ENCODE peak calls at places on chromosomes 7 and 10, in eight cellular contexts. W is right lobe of liver, Z is lung, N is gastrocnemius medialis, A is lower lobe of right lung, Y is tibial artery, C is ovary, J is heart left ventricle. O is an unnamed sample.

GRCh38 chr10:132111871-132112341 is 46.2 kb downstream of the JAKMIP3 start:
- DNase-seq in A (peak), J (no peak), Z (no peak), W (no peak), C (peak), Y (peak), N (no peak), O (no peak)

GRCh38 chr7:155069992-155070827 is at the start of gene HTR5A:
- DNase-seq in Y (peak), Z (peak), C (peak), A (peak), W (peak), J (peak), N (peak), O (no peak)

GRCh38 chr10:100518761-100519241 is 860 bp downstream of the SEC31B start:
- DNase-seq in J (peak), Z (peak), N (peak), Y (peak), A (peak), C (peak), W (peak), O (no peak)

GRCh38 chr7:112260941-112261340 is 54.4 kb downstream of the ZNF277 start:
- DNase-seq in W (no peak), Z (no peak), N (no peak), A (no peak), J (no peak), C (no peak), Y (no peak), O (no peak)

GRCh38 chr7:37719077-37719476 is 35.5 kb downstream of the GPR141 start:
- DNase-seq in Y (no peak), Z (no peak), C (no peak), N (no peak), W (no peak), A (no peak), J (no peak), O (no peak)

GRCh38 chr7:119900996-119901395 is 372.0 kb upstream of the KCND2 start:
- DNase-seq in W (no peak), Y (no peak), Z (no peak), C (no peak), N (no peak), J (no peak), A (no peak), O (no peak)

GRCh38 chr7:76396039-76396732 is 13.3 kb downstream of the SSC4D start:
- DNase-seq in N (no peak), C (no peak), A (no peak), Y (no peak), W (no peak), Z (no peak), J (no peak), O (no peak)

GRCh38 chr10:29540016-29540415 is 94.8 kb downstream of the SVIL start:
- DNase-seq in W (no peak), J (no peak), A (no peak), C (no peak), Y (no peak), Z (no peak), N (no peak), O (no peak)

GRCh38 chr7:43621729-43622448 is 39.0 kb downstream of the STK17A start:
- DNase-seq in A (no peak), W (no peak), J (no peak), N (no peak), C (no peak), Z (no peak), Y (no peak), O (no peak)

GRCh38 chr7:1693419-1693990 is 23.4 kb downstream of the ELFN1 start:
- DNase-seq in W (no peak), A (peak), N (no peak), Y (peak), Z (no peak), J (no peak), C (peak), O (peak)

GRCh38 chr10:115606727-115607126 is 513.6 kb downstream of the ATRNL1 start:
- DNase-seq in N (no peak), Z (no peak), C (no peak), W (no peak), Y (no peak), J (no peak), A (no peak), O (no peak)

GRCh38 chr7:45088821-45089313 is at the start of gene NACAD:
- DNase-seq in W (no peak), A (no peak), N (no peak), J (peak), Y (peak), C (peak), Z (no peak), O (no peak)

GRCh38 chr7:45089314-45089891 is 634 bp upstream of the NACAD start:
- DNase-seq in W (no peak), A (no peak), J (peak), N (no peak), Z (peak), Y (peak), C (peak), O (no peak)

GRCh38 chr7:45086348-45087065 is 2.3 kb downstream of the NACAD start:
- DNase-seq in J (peak), W (no peak), Y (no peak), Z (no peak), C (no peak), N (no peak), A (no peak), O (no peak)

GRCh38 chr7:45087301-45088145 is 1.2 kb downstream of the NACAD start:
- DNase-seq in N (no peak), W (no peak), A (no peak), C (no peak), J (peak), Z (no peak), Y (no peak), O (no peak)

GRCh38 chr7:45088146-45088701 is 545 bp downstream of the NACAD start:
- DNase-seq in N (no peak), Z (no peak), J (peak), Y (no peak), A (no peak), C (no peak), W (no peak), O (no peak)
- H3K4me3 ChIP-seq in N (peak), Z (no peak), J (peak), Y (peak), A (peak), C (peak), W (peak), O (peak)

GRCh38 chr7:14691597-14692203 is 210.9 kb downstream of the DGKB start:
- DNase-seq in A (no peak), N (no peak), J (peak), Z (peak), Y (no peak), C (peak), W (peak), O (no peak)
- TF ChIP-seq CTCF in A (peak), N (peak), J (peak), Z (peak), Y (peak), C (peak), W (peak), O (peak)

DNA sequence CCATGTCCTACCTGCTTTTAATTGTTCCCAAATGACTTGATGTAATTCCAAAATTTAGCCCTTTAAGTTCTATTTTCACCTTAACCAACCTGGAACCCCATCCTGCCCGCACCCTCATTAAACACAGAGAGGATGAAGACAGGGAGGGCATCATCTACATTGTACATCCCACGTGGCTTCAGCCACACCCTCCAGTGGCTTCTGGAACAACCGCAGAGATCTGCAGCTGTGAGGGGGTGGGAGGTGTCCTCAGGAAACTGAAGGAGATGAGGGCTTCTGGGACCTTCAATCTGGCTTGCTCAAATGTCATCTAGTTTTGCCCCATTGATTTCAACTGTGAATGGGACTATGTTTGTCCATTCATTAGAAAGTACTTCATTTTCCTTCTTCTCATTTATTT is 39.0 kb downstream of the AKR1B1 start:
- DNase-seq in Y (no peak), N (no peak), Z (no peak), A (no peak), C (no peak), W (no peak), J (no peak), O (no peak)
- H3K27ac ChIP-seq in Y (no peak), N (no peak), Z (no peak), A (no peak), C (no peak), W (no peak), J (no peak), O (no peak)

DNA sequence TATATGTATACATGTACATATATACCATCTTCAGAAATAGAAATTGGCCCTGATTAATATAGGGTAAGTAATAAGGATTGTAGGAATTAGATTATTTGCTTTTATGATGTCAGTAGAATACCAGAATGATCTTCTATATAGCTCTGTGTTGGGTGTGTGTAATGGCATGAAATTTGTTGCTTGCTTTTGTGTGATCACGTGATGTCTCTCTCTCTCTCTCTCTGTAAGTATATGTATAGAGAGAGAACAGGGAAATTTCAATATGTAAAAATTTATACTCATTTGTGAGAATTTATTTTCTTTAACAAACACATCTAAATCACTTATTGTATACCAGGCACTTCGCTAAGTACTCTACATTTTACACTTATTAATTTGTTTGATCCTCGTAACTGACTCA is 272.7 kb downstream of the BICC1 start:
- DNase-seq in N (no peak), C (no peak), Z (no peak), Y (no peak), J (no peak), A (no peak), W (no peak), O (no peak)
- H3K4me3 ChIP-seq in N (no peak), C (no peak), Z (no peak), Y (no peak), J (no peak), A (no peak), W (no peak), O (no peak)

O was measured in coronary artery.